ENCODE peak calls at places on chromosomes 3 and 15, in five cellular contexts. B, O, H, A and U are unnamed samples.
A peak's percentile ranks its signal among the peaks of the same experiment; 100 is the strongest.

GRCh38 chr3:133855772-133856171 is 39.9 kb downstream of the RAB6B start:
- DNase-seq in B (no peak), A (no peak), O (no peak), H (no peak), U (no peak)

GRCh38 chr15:38224486-38224885 is 28.1 kb upstream of the SPRED1 start:
- DNase-seq in O (no peak), B (no peak), A (no peak), H (no peak), U (no peak)

GRCh38 chr3:169836058-169836941 is 23.6 kb upstream of the LRRC34 start:
- DNase-seq in A (no peak), O (no peak), B (no peak), H (peak; percentile 27), U (no peak)

GRCh38 chr3:27431116-27431515 is 53.1 kb downstream of the SLC4A7 start:
- DNase-seq in A (no peak), O (no peak), B (no peak), H (no peak), U (no peak)

GRCh38 chr15:67807141-67807540 is 18.2 kb upstream of the SKOR1 start:
- DNase-seq in A (no peak), H (no peak), B (no peak), O (no peak), U (no peak)

GRCh38 chr3:155334215-155334896 is 40.9 kb upstream of the STRIT1 start:
- DNase-seq in A (no peak), H (no peak), O (no peak), B (no peak), U (no peak)

GRCh38 chr15:85752591-85752990 is 42.1 kb downstream of the KLHL25 start:
- DNase-seq in A (no peak), B (no peak), H (no peak), O (no peak), U (peak; percentile 39)

GRCh38 chr3:24793896-24794295 is 299.2 kb upstream of the THRB start:
- DNase-seq in B (no peak), H (no peak), O (no peak), A (no peak), U (no peak)

GRCh38 chr3:29644956-29645661 is 364.2 kb downstream of the RBMS3 start:
- DNase-seq in B (no peak), A (no peak), O (no peak), H (no peak), U (no peak)

GRCh38 chr3:33134026-33134625 is 20.3 kb downstream of the CRTAP start:
- DNase-seq in O (no peak), H (no peak), B (no peak), A (no peak), U (no peak)
- H3K27ac ChIP-seq in O (no peak overlapping the region), H (peak overlapping the region; percentile 5), B (no peak overlapping the region), A (no peak overlapping the region), U (no peak overlapping the region)

DNA sequence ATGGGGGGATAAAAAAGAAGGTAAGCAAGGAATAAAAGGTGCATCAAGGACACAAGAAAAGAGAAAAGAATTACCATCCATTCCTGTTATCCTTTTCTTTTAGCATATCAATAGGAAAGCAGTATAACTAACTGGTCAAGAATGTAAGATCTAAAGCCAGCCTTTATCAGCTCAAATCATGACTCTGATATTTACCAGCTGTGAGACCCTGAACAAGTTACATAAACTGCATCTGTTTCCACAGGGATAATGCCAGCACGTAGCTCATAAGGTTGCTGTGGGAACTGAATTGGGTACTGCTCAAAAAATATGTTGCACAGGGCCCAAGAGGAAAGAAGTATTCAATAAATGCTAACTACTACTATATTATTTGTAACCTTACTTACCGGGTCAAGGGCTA is 1092.2 kb upstream of the CFAP20DC start:
- DNase-seq in A (no peak), B (no peak), O (no peak), H (no peak), U (peak; percentile 16)
- TF ChIP-seq CREB1 in A (no peak), B (no peak), O (no peak), H (no peak), U (no peak)

GRCh38 chr15:71508081-71508682 is 302.2 kb upstream of the NR2E3 start:
- DNase-seq in A (no peak), O (no peak), B (no peak), H (peak; percentile 21), U (no peak)
- TF ChIP-seq POLR2AphosphoS5 in A (no peak), O (no peak), B (no peak), H (no peak), U (no peak)

GRCh38 chr15:101070502-101071273 is 151.5 kb downstream of the LRRK1 start:
- DNase-seq in H (no peak), A (no peak), O (no peak), B (peak; percentile 99), U (peak; percentile 41)
- H3K27ac ChIP-seq in H (no peak overlapping the region), A (peak overlapping the region; percentile 92), O (no peak overlapping the region), B (peak overlapping the region; percentile 96), U (peak overlapping the region; percentile 97)

GRCh38 chr3:39347586-39347876 is 18.0 kb downstream of the CCR8 start:
- DNase-seq in A (no peak), H (no peak), O (no peak), B (no peak), U (no peak)

GRCh38 chr3:39344746-39345344 is 15.3 kb downstream of the CCR8 start:
- DNase-seq in O (no peak), B (no peak), H (no peak), A (no peak), U (no peak)

GRCh38 chr3:39346785-39347585 is 17.5 kb downstream of the CCR8 start:
- DNase-seq in A (no peak), O (no peak), B (no peak), H (no peak), U (peak; percentile 28)

GRCh38 chr3:39350714-39351113 is 21.2 kb downstream of the CCR8 start:
- DNase-seq in H (no peak), A (no peak), O (no peak), B (no peak), U (no peak)

DNA sequence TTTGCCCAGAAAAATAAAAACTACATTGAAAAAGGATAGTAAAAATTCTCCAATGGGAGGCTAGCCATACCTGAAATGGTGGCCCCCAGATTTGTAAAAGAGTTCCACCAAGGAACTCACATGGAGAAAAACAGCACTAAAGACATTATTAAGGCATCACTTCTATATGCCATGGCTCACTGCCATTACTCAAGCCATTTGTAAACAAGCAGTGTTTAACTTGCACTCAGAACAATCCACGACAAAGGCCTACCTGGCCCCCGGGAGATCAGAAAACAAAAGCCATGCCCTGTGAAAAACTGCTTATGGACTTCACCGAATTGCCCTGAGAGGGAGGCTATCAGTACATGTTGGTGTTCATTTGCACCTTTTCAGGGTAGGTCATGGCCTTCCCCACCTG is 19.6 kb downstream of the CCR8 start:
- DNase-seq in B (peak; percentile 7), O (no peak), A (no peak), H (no peak), U (no peak)
- TF ChIP-seq CREB1 in B (no peak), O (no peak), A (no peak), H (no peak), U (no peak)

GRCh38 chr3:38117748-38118420 is 19.0 kb downstream of the ACAA1 start:
- DNase-seq in H (peak; percentile 41), B (peak; percentile 65), O (peak; percentile 85), A (no peak), U (peak; percentile 71)
- TF ChIP-seq POLR2AphosphoS5 in H (peak; percentile 55), B (peak; percentile 66), O (no peak), A (peak; percentile 55), U (peak; percentile 23)

GRCh38 chr3:8627949-8628348 is 16.6 kb downstream of the SSUH2 start:
- DNase-seq in A (no peak), B (no peak), O (no peak), H (no peak), U (no peak)

GRCh38 chr3:8627541-8627940 is 17.1 kb downstream of the SSUH2 start:
- DNase-seq in O (no peak), A (no peak), B (no peak), H (no peak), U (no peak)

GRCh38 chr3:8625991-8626390 is 18.6 kb downstream of the SSUH2 start:
- DNase-seq in B (no peak), H (no peak), O (no peak), A (no peak), U (no peak)

GRCh38 chr3:8632402-8633237 is 12.0 kb downstream of the SSUH2 start:
- DNase-seq in O (no peak), B (no peak), A (no peak), H (no peak), U (no peak)

DNA sequence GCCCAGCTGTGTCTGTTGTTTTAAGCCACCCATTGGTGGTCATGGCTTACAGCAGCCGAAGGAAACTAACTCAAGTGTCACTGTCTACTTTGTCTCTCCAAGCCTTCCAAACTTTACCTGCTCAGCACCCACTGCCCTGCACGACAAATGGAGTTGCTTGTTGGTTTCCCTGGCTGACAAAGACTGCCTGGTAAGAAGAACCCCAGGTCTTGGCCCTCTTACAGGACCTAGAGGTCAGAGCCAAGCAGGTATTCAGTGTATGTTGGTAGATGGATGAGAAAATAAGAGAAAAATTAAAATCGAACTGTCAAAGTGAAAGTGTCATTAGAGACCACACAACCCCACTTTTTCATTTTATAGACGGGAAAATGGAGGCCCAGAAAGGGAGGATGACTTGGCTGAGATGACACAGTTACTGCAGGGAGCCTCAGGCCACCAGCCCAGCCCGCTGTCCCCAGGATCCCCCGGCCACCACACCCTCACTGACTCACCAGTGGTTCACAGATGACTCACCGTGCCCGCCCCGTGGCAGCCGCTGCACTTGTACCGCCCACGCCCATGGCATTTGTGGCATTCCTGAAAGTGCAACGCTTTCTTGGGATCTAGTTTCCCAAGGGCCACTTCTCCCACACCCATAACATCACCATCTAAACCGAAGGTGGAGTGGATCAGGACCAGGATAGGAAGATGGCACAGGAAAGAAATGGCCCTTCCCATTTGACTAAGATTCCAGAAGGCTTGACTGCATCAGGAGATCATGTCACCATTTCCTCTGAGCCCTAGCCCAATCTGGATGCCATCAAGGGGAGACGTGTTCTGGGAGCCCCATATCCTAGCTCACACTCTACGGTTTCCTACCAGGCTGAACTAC is 15.2 kb downstream of the SSUH2 start:
- DNase-seq in A (no peak), O (peak; percentile 90), B (no peak), H (peak; percentile 12), U (no peak)
- H3K27ac ChIP-seq in A (no peak overlapping the region), O (peak overlapping the region; percentile 77), B (no peak overlapping the region), H (no peak overlapping the region), U (no peak overlapping the region)

GRCh38 chr3:182241777-182242556 is 530.2 kb downstream of the SOX2 start:
- DNase-seq in O (no peak), A (no peak), H (no peak), B (peak; percentile 9), U (no peak)
- TF ChIP-seq CREB1 in O (no peak), A (no peak), H (no peak), B (no peak), U (no peak)